ENCODE peak calls at places on chromosomes 5 and 9, in seven cellular contexts. Q is left lung, K is upper lobe of right lung, T is ovary, S is uterus, D is AG04450, M is cardiac muscle cell. C is an unnamed sample.

GRCh38 chr9:137062384-137062783 is 8.0 kb downstream of the SAPCD2 start:
- DNase-seq in S (no peak), Q (no peak), M (no peak), T (no peak), D (no peak), K (no peak), C (no peak)

GRCh38 chr9:5448016-5448415 is 2.3 kb upstream of the CD274 start:
- DNase-seq in S (no peak), T (no peak), M (no peak), D (no peak), Q (no peak), K (no peak), C (no peak)

GRCh38 chr5:132451387-132451786 is 39.2 kb downstream of the IRF1 start:
- DNase-seq in S (no peak), Q (no peak), T (no peak), M (no peak), D (no peak), K (no peak), C (no peak)

GRCh38 chr9:124665391-124666058 is 105.6 kb downstream of the NR6A1 start:
- DNase-seq in S (no peak), D (no peak), K (no peak), Q (no peak), T (no peak), M (no peak), C (no peak)

GRCh38 chr9:70160672-70161413 is 97.9 kb upstream of the SMC5 start:
- DNase-seq in K (no peak), T (no peak), S (no peak), Q (no peak), M (peak; percentile 27), D (no peak), C (no peak)

GRCh38 chr5:119120893-119121292 is 50.0 kb downstream of the DMXL1 start:
- DNase-seq in D (no peak), M (no peak), T (no peak), Q (no peak), S (no peak), K (no peak), C (no peak)

GRCh38 chr9:125632321-125633115 is 74.5 kb downstream of the MAPKAP1 start:
- DNase-seq in T (no peak), K (no peak), M (no peak), Q (no peak), D (no peak), S (no peak), C (no peak)

GRCh38 chr9:116541402-116541801 is 145.7 kb upstream of the TRIM32 start:
- DNase-seq in T (no peak), S (no peak), K (no peak), D (no peak), Q (no peak), M (no peak), C (no peak)

GRCh38 chr5:149618581-149619248 is 37.4 kb downstream of the ARHGEF37 start:
- DNase-seq in Q (no peak), T (peak; percentile 40), M (peak; percentile 59), K (no peak), D (peak; percentile 24), S (peak; percentile 33), C (no peak)

GRCh38 chr5:136089804-136090203 is 42.8 kb upstream of the SMAD5 start:
- DNase-seq in S (peak; percentile 35), T (no peak), D (no peak), K (no peak), M (no peak), Q (no peak), C (no peak)

GRCh38 chr5:172910828-172911627 is 48.2 kb upstream of the RPL26L1 start:
- DNase-seq in Q (peak; percentile 85), M (no peak), T (no peak), S (peak; percentile 71), K (peak; percentile 84), D (no peak), C (no peak)

GRCh38 chr5:1662559-1663043 is 137.0 kb downstream of the MRPL36 start:
- DNase-seq in D (no peak), S (no peak), T (no peak), M (no peak), K (peak; percentile 43), Q (no peak), C (no peak)

GRCh38 chr9:31275419-31275818 is 1109.0 kb upstream of the ACO1 start:
- DNase-seq in T (no peak), K (no peak), Q (no peak), D (no peak), M (no peak), S (no peak), C (no peak)

GRCh38 chr9:96567203-96567700 is 52.4 kb downstream of the CDC14B start:
- DNase-seq in M (no peak), K (no peak), T (no peak), Q (no peak), S (no peak), D (no peak), C (no peak)

GRCh38 chr5:32265902-32266301 is 46.8 kb downstream of the MTMR12 start:
- DNase-seq in Q (no peak), K (no peak), T (no peak), S (no peak), M (no peak), D (no peak), C (no peak)

GRCh38 chr9:29214702-29215248 is 1641.5 kb upstream of the C9orf72 start:
- DNase-seq in K (no peak), M (peak; percentile 18), S (peak; percentile 14), T (no peak), D (no peak), Q (no peak), C (no peak)

GRCh38 chr5:151632941-151633340 is 41.8 kb upstream of the FAT2 start:
- DNase-seq in D (no peak), K (no peak), T (no peak), Q (no peak), S (no peak), M (no peak), C (no peak)

GRCh38 chr5:154538492-154538891 is 60.5 kb upstream of the HAND1 start:
- DNase-seq in Q (no peak), S (no peak), M (no peak), K (no peak), T (no peak), D (no peak), C (no peak)
- H3K27me3 ChIP-seq in Q (peaks cover 50% of the 10 kb centered on the region), S (no peaks in the 10 kb centered on the region), M (peaks cover 5% of the 10 kb centered on the region), K (peaks cover 12% of the 10 kb centered on the region), T (no peaks in the 10 kb centered on the region), D (peaks cover 21% of the 10 kb centered on the region), C (peaks cover 6% of the 10 kb centered on the region)

GRCh38 chr5:160929343-160929742 is 77.3 kb upstream of the ATP10B start:
- DNase-seq in K (no peak), Q (peak; percentile 43), T (no peak), S (no peak), M (no peak), D (no peak), C (no peak)

GRCh38 chr5:160925281-160925680 is 73.3 kb upstream of the ATP10B start:
- DNase-seq in S (no peak), Q (no peak), D (no peak), K (no peak), T (no peak), M (no peak), C (no peak)

GRCh38 chr5:160923927-160924705 is 72.1 kb upstream of the ATP10B start:
- DNase-seq in D (no peak), Q (peak; percentile 56), S (no peak), K (no peak), T (no peak), M (no peak), C (no peak)

GRCh38 chr5:160923431-160923830 is 71.4 kb upstream of the ATP10B start:
- DNase-seq in Q (no peak), S (no peak), T (no peak), K (no peak), M (no peak), D (no peak), C (no peak)

DNA sequence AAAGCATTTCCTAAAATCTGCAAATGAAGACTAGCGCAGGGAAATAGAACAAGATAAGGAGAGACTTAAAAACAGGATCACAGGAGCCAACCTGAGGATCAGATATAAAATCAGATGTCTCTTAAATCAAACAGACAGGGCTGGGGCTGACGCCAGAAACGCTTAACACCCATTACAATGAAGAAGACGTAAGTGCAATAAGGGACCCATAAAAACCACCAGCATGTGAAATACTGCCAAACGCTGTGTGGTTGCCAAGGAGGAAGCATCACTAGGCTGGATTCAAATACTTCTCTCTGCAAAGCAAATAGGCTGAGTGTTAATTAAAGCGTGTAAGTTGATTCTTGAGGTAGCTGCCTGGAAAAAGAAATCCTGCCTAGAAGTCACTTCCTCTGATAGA is 74.4 kb upstream of the ATP10B start:
- DNase-seq in D (no peak), M (no peak), T (no peak), Q (peak; percentile 52), S (no peak), K (no peak), C (no peak)
- H3K27ac ChIP-seq in D (no peak overlapping the region), M (no peak overlapping the region), T (no peak overlapping the region), Q (no peak overlapping the region), S (no peak overlapping the region), K (no peak overlapping the region), C (no peak overlapping the region)

GRCh38 chr5:10235350-10235749 is 14.3 kb downstream of the ATPSCKMT start:
- DNase-seq in M (no peak), Q (no peak), K (no peak), S (no peak), T (no peak), D (no peak), C (no peak)

GRCh38 chr5:10229306-10230048 is 20.2 kb downstream of the ATPSCKMT start:
- DNase-seq in T (no peak), D (no peak), K (no peak), Q (no peak), S (no peak), M (no peak), C (no peak)

GRCh38 chr5:10233011-10233410 is 16.7 kb downstream of the ATPSCKMT start:
- DNase-seq in T (no peak), D (no peak), S (no peak), M (no peak), Q (no peak), K (no peak), C (no peak)

GRCh38 chr5:10232386-10232785 is 17.3 kb downstream of the ATPSCKMT start:
- DNase-seq in K (no peak), T (no peak), M (peak; percentile 43), Q (no peak), D (no peak), S (no peak), C (no peak)

DNA sequence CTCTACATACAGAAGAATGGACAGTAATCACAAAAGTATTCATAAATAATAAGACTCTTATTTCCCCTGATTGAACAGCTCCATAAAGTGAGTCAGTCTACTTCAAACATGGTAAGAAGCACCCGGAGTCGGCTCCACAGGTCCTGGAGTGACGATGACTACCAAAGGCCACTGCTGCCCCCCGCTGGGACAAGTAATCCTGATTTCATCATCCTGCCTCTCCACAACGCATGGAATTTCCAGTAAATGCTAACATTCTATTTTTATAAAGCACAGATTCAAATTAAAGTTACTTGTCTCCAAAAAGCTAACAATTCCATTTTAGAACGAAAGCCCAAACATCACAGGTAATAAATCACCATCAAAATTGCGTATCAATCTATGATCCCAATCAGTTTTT is 16.2 kb downstream of the ATPSCKMT start:
- DNase-seq in D (peak; percentile 84), K (peak; percentile 69), S (no peak), T (no peak), Q (peak; percentile 41), M (peak; percentile 56), C (no peak)
- TF ChIP-seq CTCF in D (peak; percentile 48), K (peak; percentile 27), S (no peak), T (no peak), Q (no peak), M (peak; percentile 41), C (no peak)

DNA sequence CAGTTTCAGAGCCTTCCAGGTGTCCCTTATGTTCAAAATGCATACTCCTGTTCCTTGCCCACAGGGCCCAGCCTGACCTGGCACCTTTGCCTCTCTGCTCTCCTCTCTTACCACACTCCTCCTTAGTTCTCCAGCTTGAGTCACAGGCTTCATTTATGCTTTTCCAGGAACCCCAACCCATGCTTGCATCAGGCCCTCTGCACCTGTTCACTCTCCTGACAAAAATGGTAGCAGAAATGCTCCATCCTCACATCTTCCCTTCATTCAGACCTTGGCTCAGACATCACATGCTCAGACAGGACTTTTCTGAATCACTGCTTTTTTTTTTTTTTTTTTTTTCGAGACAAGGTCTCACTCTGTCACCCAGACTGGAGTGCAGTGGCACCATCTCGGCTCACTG is 15.1 kb upstream of the RNF145 start:
- DNase-seq in S (no peak), D (no peak), T (no peak), K (no peak), M (no peak), Q (no peak), C (no peak)
- H3K27me3 ChIP-seq in S (no peaks in the 10 kb centered on the region), D (no peaks in the 10 kb centered on the region), T (no peaks in the 10 kb centered on the region), K (no peaks in the 10 kb centered on the region), M (peaks cover 6% of the 10 kb centered on the region), Q (no peaks in the 10 kb centered on the region), C (no peaks in the 10 kb centered on the region)